ENCODE peak calls at places on chromosomes 6 and 20, in ten cellular contexts. One of them, this sample, is unnamed.

GRCh38 chr6:152748843-152749242 is 1.8 kb upstream of the VIP start:
- DNase-seq in activated CD4-positive, alpha-beta T cell treated with anti-CD3 and anti-CD28 coated beads, Interleukin-2, amount 10 ng/mL, durations not matched to agents 7 days and 5 days: no peak
- DNase-seq in heart right ventricle: no peak
- DNase-seq in cerebellar cortex: peak; percentile 69
- DNase-seq in GM03348: peak; percentile 22
- DNase-seq in activated T-helper 1 cell treated with anti-CD3 and anti-CD28 coated beads, Interleukin-12 subunit alpha, Interleukin-12 subunit beta, Interleukin-2, Interleukin-4 antibody, amounts not matched to agents 30 ng/mL and 10 ng/mL and 1 ng/mL, durations not matched to agents 14 hours and 24 hours and 36 hours: no peak
- DNase-seq in stimulated activated CD8-positive, alpha-beta memory T cell treated with anti-CD3 and anti-CD28 coated beads, Interleukin-7, amount 100 ng/mL, for 24 hours: no peak
- DNase-seq in ecto neural progenitor cell: no peak
- DNase-seq in left cardiac atrium: no peak
- DNase-seq in EL: no peak
- DNase-seq in this sample: no peak

GRCh38 chr6:169172435-169172834 is 81.2 kb downstream of the THBS2 start:
- DNase-seq in activated CD4-positive, alpha-beta T cell treated with anti-CD3 and anti-CD28 coated beads, Interleukin-2, amount 10 ng/mL, durations not matched to agents 7 days and 5 days: no peak
- DNase-seq in heart right ventricle: no peak
- DNase-seq in cerebellar cortex: no peak
- DNase-seq in GM03348: peak; percentile 75
- DNase-seq in activated T-helper 1 cell treated with anti-CD3 and anti-CD28 coated beads, Interleukin-12 subunit alpha, Interleukin-12 subunit beta, Interleukin-2, Interleukin-4 antibody, amounts not matched to agents 30 ng/mL and 10 ng/mL and 1 ng/mL, durations not matched to agents 14 hours and 24 hours and 36 hours: no peak
- DNase-seq in stimulated activated CD8-positive, alpha-beta memory T cell treated with anti-CD3 and anti-CD28 coated beads, Interleukin-7, amount 100 ng/mL, for 24 hours: no peak
- DNase-seq in ecto neural progenitor cell: peak; percentile 23
- DNase-seq in left cardiac atrium: peak; percentile 89
- DNase-seq in EL: peak; percentile 98
- DNase-seq in this sample: peak; percentile 95

GRCh38 chr6:136791296-136792065 is 796 bp downstream of the MAP3K5 start:
- DNase-seq in activated CD4-positive, alpha-beta T cell treated with anti-CD3 and anti-CD28 coated beads, Interleukin-2, amount 10 ng/mL, durations not matched to agents 7 days and 5 days: peak; percentile 63
- DNase-seq in heart right ventricle: peak; percentile 57
- DNase-seq in cerebellar cortex: peak; percentile 74
- DNase-seq in GM03348: peak; percentile 22
- DNase-seq in activated T-helper 1 cell treated with anti-CD3 and anti-CD28 coated beads, Interleukin-12 subunit alpha, Interleukin-12 subunit beta, Interleukin-2, Interleukin-4 antibody, amounts not matched to agents 30 ng/mL and 10 ng/mL and 1 ng/mL, durations not matched to agents 14 hours and 24 hours and 36 hours: peak; percentile 51
- DNase-seq in stimulated activated CD8-positive, alpha-beta memory T cell treated with anti-CD3 and anti-CD28 coated beads, Interleukin-7, amount 100 ng/mL, for 24 hours: no peak
- DNase-seq in ecto neural progenitor cell: peak; percentile 52
- DNase-seq in left cardiac atrium: peak; percentile 66
- DNase-seq in EL: peak; percentile 61
- DNase-seq in this sample: peak; percentile 88

GRCh38 chr6:27139753-27140522 is 107.6 kb upstream of the PRSS16 start:
- DNase-seq in activated CD4-positive, alpha-beta T cell treated with anti-CD3 and anti-CD28 coated beads, Interleukin-2, amount 10 ng/mL, durations not matched to agents 7 days and 5 days: peak; percentile 36
- DNase-seq in heart right ventricle: no peak
- DNase-seq in cerebellar cortex: peak; percentile 54
- DNase-seq in GM03348: no peak
- DNase-seq in activated T-helper 1 cell treated with anti-CD3 and anti-CD28 coated beads, Interleukin-12 subunit alpha, Interleukin-12 subunit beta, Interleukin-2, Interleukin-4 antibody, amounts not matched to agents 30 ng/mL and 10 ng/mL and 1 ng/mL, durations not matched to agents 14 hours and 24 hours and 36 hours: no peak
- DNase-seq in stimulated activated CD8-positive, alpha-beta memory T cell treated with anti-CD3 and anti-CD28 coated beads, Interleukin-7, amount 100 ng/mL, for 24 hours: no peak
- DNase-seq in ecto neural progenitor cell: peak; percentile 50
- DNase-seq in left cardiac atrium: no peak
- DNase-seq in EL: peak; percentile 53
- DNase-seq in this sample: no peak

GRCh38 chr6:90044833-90045337 is 150.6 kb downstream of the GJA10 start:
- DNase-seq in activated CD4-positive, alpha-beta T cell treated with anti-CD3 and anti-CD28 coated beads, Interleukin-2, amount 10 ng/mL, durations not matched to agents 7 days and 5 days: no peak
- DNase-seq in heart right ventricle: no peak
- DNase-seq in cerebellar cortex: no peak
- DNase-seq in GM03348: peak; percentile 23
- DNase-seq in activated T-helper 1 cell treated with anti-CD3 and anti-CD28 coated beads, Interleukin-12 subunit alpha, Interleukin-12 subunit beta, Interleukin-2, Interleukin-4 antibody, amounts not matched to agents 30 ng/mL and 10 ng/mL and 1 ng/mL, durations not matched to agents 14 hours and 24 hours and 36 hours: no peak
- DNase-seq in stimulated activated CD8-positive, alpha-beta memory T cell treated with anti-CD3 and anti-CD28 coated beads, Interleukin-7, amount 100 ng/mL, for 24 hours: no peak
- DNase-seq in ecto neural progenitor cell: no peak
- DNase-seq in left cardiac atrium: no peak
- DNase-seq in EL: peak; percentile 62
- DNase-seq in this sample: no peak

GRCh38 chr20:35207950-35208611 is 18.4 kb upstream of the MMP24 start:
- DNase-seq in activated CD4-positive, alpha-beta T cell treated with anti-CD3 and anti-CD28 coated beads, Interleukin-2, amount 10 ng/mL, durations not matched to agents 7 days and 5 days: peak; percentile 90
- DNase-seq in heart right ventricle: peak; percentile 66
- DNase-seq in cerebellar cortex: peak; percentile 96
- DNase-seq in GM03348: peak; percentile 82
- DNase-seq in activated T-helper 1 cell treated with anti-CD3 and anti-CD28 coated beads, Interleukin-12 subunit alpha, Interleukin-12 subunit beta, Interleukin-2, Interleukin-4 antibody, amounts not matched to agents 30 ng/mL and 10 ng/mL and 1 ng/mL, durations not matched to agents 14 hours and 24 hours and 36 hours: peak; percentile 58
- DNase-seq in stimulated activated CD8-positive, alpha-beta memory T cell treated with anti-CD3 and anti-CD28 coated beads, Interleukin-7, amount 100 ng/mL, for 24 hours: peak; percentile 46
- DNase-seq in ecto neural progenitor cell: peak; percentile 77
- DNase-seq in left cardiac atrium: peak; percentile 86
- DNase-seq in EL: peak; percentile 80
- DNase-seq in this sample: peak; percentile 80

GRCh38 chr6:12605888-12606345 is 110.7 kb upstream of the PHACTR1 start:
- DNase-seq in activated CD4-positive, alpha-beta T cell treated with anti-CD3 and anti-CD28 coated beads, Interleukin-2, amount 10 ng/mL, durations not matched to agents 7 days and 5 days: peak; percentile 61
- DNase-seq in heart right ventricle: no peak
- DNase-seq in cerebellar cortex: peak; percentile 61
- DNase-seq in GM03348: peak; percentile 40
- DNase-seq in activated T-helper 1 cell treated with anti-CD3 and anti-CD28 coated beads, Interleukin-12 subunit alpha, Interleukin-12 subunit beta, Interleukin-2, Interleukin-4 antibody, amounts not matched to agents 30 ng/mL and 10 ng/mL and 1 ng/mL, durations not matched to agents 14 hours and 24 hours and 36 hours: peak; percentile 20
- DNase-seq in stimulated activated CD8-positive, alpha-beta memory T cell treated with anti-CD3 and anti-CD28 coated beads, Interleukin-7, amount 100 ng/mL, for 24 hours: no peak
- DNase-seq in ecto neural progenitor cell: peak; percentile 56
- DNase-seq in left cardiac atrium: peak; percentile 35
- DNase-seq in EL: peak; percentile 77
- DNase-seq in this sample: no peak

GRCh38 chr6:28807682-28808280 is 116.0 kb downstream of the TRIM27 start:
- DNase-seq in activated CD4-positive, alpha-beta T cell treated with anti-CD3 and anti-CD28 coated beads, Interleukin-2, amount 10 ng/mL, durations not matched to agents 7 days and 5 days: no peak
- DNase-seq in heart right ventricle: no peak
- DNase-seq in cerebellar cortex: peak; percentile 76
- DNase-seq in GM03348: peak; percentile 33
- DNase-seq in activated T-helper 1 cell treated with anti-CD3 and anti-CD28 coated beads, Interleukin-12 subunit alpha, Interleukin-12 subunit beta, Interleukin-2, Interleukin-4 antibody, amounts not matched to agents 30 ng/mL and 10 ng/mL and 1 ng/mL, durations not matched to agents 14 hours and 24 hours and 36 hours: no peak
- DNase-seq in stimulated activated CD8-positive, alpha-beta memory T cell treated with anti-CD3 and anti-CD28 coated beads, Interleukin-7, amount 100 ng/mL, for 24 hours: peak; percentile 17
- DNase-seq in ecto neural progenitor cell: peak; percentile 78
- DNase-seq in left cardiac atrium: no peak
- DNase-seq in EL: peak; percentile 80
- DNase-seq in this sample: no peak

GRCh38 chr6:139708342-139709199 is 334.1 kb upstream of the CITED2 start:
- DNase-seq in activated CD4-positive, alpha-beta T cell treated with anti-CD3 and anti-CD28 coated beads, Interleukin-2, amount 10 ng/mL, durations not matched to agents 7 days and 5 days: no peak
- DNase-seq in heart right ventricle: no peak
- DNase-seq in cerebellar cortex: peak; percentile 8
- DNase-seq in GM03348: peak; percentile 78
- DNase-seq in activated T-helper 1 cell treated with anti-CD3 and anti-CD28 coated beads, Interleukin-12 subunit alpha, Interleukin-12 subunit beta, Interleukin-2, Interleukin-4 antibody, amounts not matched to agents 30 ng/mL and 10 ng/mL and 1 ng/mL, durations not matched to agents 14 hours and 24 hours and 36 hours: no peak
- DNase-seq in stimulated activated CD8-positive, alpha-beta memory T cell treated with anti-CD3 and anti-CD28 coated beads, Interleukin-7, amount 100 ng/mL, for 24 hours: no peak
- DNase-seq in ecto neural progenitor cell: no peak
- DNase-seq in left cardiac atrium: no peak
- DNase-seq in EL: peak; percentile 96
- DNase-seq in this sample: no peak

GRCh38 chr6:15501806-15502450 is 160.9 kb downstream of the DTNBP1 start:
- DNase-seq in activated CD4-positive, alpha-beta T cell treated with anti-CD3 and anti-CD28 coated beads, Interleukin-2, amount 10 ng/mL, durations not matched to agents 7 days and 5 days: no peak
- DNase-seq in heart right ventricle: peak; percentile 56
- DNase-seq in cerebellar cortex: peak; percentile 78
- DNase-seq in GM03348: peak; percentile 35
- DNase-seq in activated T-helper 1 cell treated with anti-CD3 and anti-CD28 coated beads, Interleukin-12 subunit alpha, Interleukin-12 subunit beta, Interleukin-2, Interleukin-4 antibody, amounts not matched to agents 30 ng/mL and 10 ng/mL and 1 ng/mL, durations not matched to agents 14 hours and 24 hours and 36 hours: no peak
- DNase-seq in stimulated activated CD8-positive, alpha-beta memory T cell treated with anti-CD3 and anti-CD28 coated beads, Interleukin-7, amount 100 ng/mL, for 24 hours: no peak
- DNase-seq in ecto neural progenitor cell: no peak
- DNase-seq in left cardiac atrium: peak; percentile 67
- DNase-seq in EL: peak; percentile 43
- DNase-seq in this sample: peak; percentile 72

GRCh38 chr6:146859795-146860495 is 261.2 kb downstream of the ADGB start:
- DNase-seq in activated CD4-positive, alpha-beta T cell treated with anti-CD3 and anti-CD28 coated beads, Interleukin-2, amount 10 ng/mL, durations not matched to agents 7 days and 5 days: no peak
- DNase-seq in heart right ventricle: no peak
- DNase-seq in cerebellar cortex: peak; percentile 17
- DNase-seq in GM03348: no peak
- DNase-seq in activated T-helper 1 cell treated with anti-CD3 and anti-CD28 coated beads, Interleukin-12 subunit alpha, Interleukin-12 subunit beta, Interleukin-2, Interleukin-4 antibody, amounts not matched to agents 30 ng/mL and 10 ng/mL and 1 ng/mL, durations not matched to agents 14 hours and 24 hours and 36 hours: no peak
- DNase-seq in stimulated activated CD8-positive, alpha-beta memory T cell treated with anti-CD3 and anti-CD28 coated beads, Interleukin-7, amount 100 ng/mL, for 24 hours: no peak
- DNase-seq in ecto neural progenitor cell: no peak
- DNase-seq in left cardiac atrium: no peak
- DNase-seq in EL: no peak
- DNase-seq in this sample: no peak

GRCh38 chr20:41142914-41143313 is 5.6 kb downstream of the PLCG1 start:
- DNase-seq in activated CD4-positive, alpha-beta T cell treated with anti-CD3 and anti-CD28 coated beads, Interleukin-2, amount 10 ng/mL, durations not matched to agents 7 days and 5 days: peak; percentile 71
- DNase-seq in heart right ventricle: no peak
- DNase-seq in cerebellar cortex: no peak
- DNase-seq in GM03348: no peak
- DNase-seq in activated T-helper 1 cell treated with anti-CD3 and anti-CD28 coated beads, Interleukin-12 subunit alpha, Interleukin-12 subunit beta, Interleukin-2, Interleukin-4 antibody, amounts not matched to agents 30 ng/mL and 10 ng/mL and 1 ng/mL, durations not matched to agents 14 hours and 24 hours and 36 hours: peak; percentile 43
- DNase-seq in stimulated activated CD8-positive, alpha-beta memory T cell treated with anti-CD3 and anti-CD28 coated beads, Interleukin-7, amount 100 ng/mL, for 24 hours: no peak
- DNase-seq in ecto neural progenitor cell: no peak
- DNase-seq in left cardiac atrium: no peak
- DNase-seq in EL: no peak
- DNase-seq in this sample: peak; percentile 48

GRCh38 chr6:128438311-128438916 is 82.0 kb downstream of the PTPRK start:
- DNase-seq in activated CD4-positive, alpha-beta T cell treated with anti-CD3 and anti-CD28 coated beads, Interleukin-2, amount 10 ng/mL, durations not matched to agents 7 days and 5 days: no peak
- DNase-seq in heart right ventricle: peak; percentile 23
- DNase-seq in cerebellar cortex: no peak
- DNase-seq in GM03348: no peak
- DNase-seq in activated T-helper 1 cell treated with anti-CD3 and anti-CD28 coated beads, Interleukin-12 subunit alpha, Interleukin-12 subunit beta, Interleukin-2, Interleukin-4 antibody, amounts not matched to agents 30 ng/mL and 10 ng/mL and 1 ng/mL, durations not matched to agents 14 hours and 24 hours and 36 hours: no peak
- DNase-seq in stimulated activated CD8-positive, alpha-beta memory T cell treated with anti-CD3 and anti-CD28 coated beads, Interleukin-7, amount 100 ng/mL, for 24 hours: no peak
- DNase-seq in ecto neural progenitor cell: no peak
- DNase-seq in left cardiac atrium: peak; percentile 28
- DNase-seq in EL: no peak
- DNase-seq in this sample: no peak

GRCh38 chr6:159915397-159915796 is 24.6 kb downstream of the MAS1 start:
- DNase-seq in activated CD4-positive, alpha-beta T cell treated with anti-CD3 and anti-CD28 coated beads, Interleukin-2, amount 10 ng/mL, durations not matched to agents 7 days and 5 days: no peak
- DNase-seq in heart right ventricle: no peak
- DNase-seq in cerebellar cortex: no peak
- DNase-seq in GM03348: no peak
- DNase-seq in activated T-helper 1 cell treated with anti-CD3 and anti-CD28 coated beads, Interleukin-12 subunit alpha, Interleukin-12 subunit beta, Interleukin-2, Interleukin-4 antibody, amounts not matched to agents 30 ng/mL and 10 ng/mL and 1 ng/mL, durations not matched to agents 14 hours and 24 hours and 36 hours: no peak
- DNase-seq in stimulated activated CD8-positive, alpha-beta memory T cell treated with anti-CD3 and anti-CD28 coated beads, Interleukin-7, amount 100 ng/mL, for 24 hours: no peak
- DNase-seq in ecto neural progenitor cell: no peak
- DNase-seq in left cardiac atrium: no peak
- DNase-seq in EL: no peak
- DNase-seq in this sample: no peak

GRCh38 chr6:3230275-3231212 is 3.1 kb upstream of the TUBB2B start:
- DNase-seq in activated CD4-positive, alpha-beta T cell treated with anti-CD3 and anti-CD28 coated beads, Interleukin-2, amount 10 ng/mL, durations not matched to agents 7 days and 5 days: no peak
- DNase-seq in heart right ventricle: no peak
- DNase-seq in cerebellar cortex: peak; percentile 89
- DNase-seq in GM03348: no peak
- DNase-seq in activated T-helper 1 cell treated with anti-CD3 and anti-CD28 coated beads, Interleukin-12 subunit alpha, Interleukin-12 subunit beta, Interleukin-2, Interleukin-4 antibody, amounts not matched to agents 30 ng/mL and 10 ng/mL and 1 ng/mL, durations not matched to agents 14 hours and 24 hours and 36 hours: no peak
- DNase-seq in stimulated activated CD8-positive, alpha-beta memory T cell treated with anti-CD3 and anti-CD28 coated beads, Interleukin-7, amount 100 ng/mL, for 24 hours: no peak
- DNase-seq in ecto neural progenitor cell: peak; percentile 79
- DNase-seq in left cardiac atrium: no peak
- DNase-seq in EL: peak; percentile 46
- DNase-seq in this sample: no peak

GRCh38 chr6:108587258-108588059 is 26.7 kb downstream of the FOXO3 start:
- DNase-seq in activated CD4-positive, alpha-beta T cell treated with anti-CD3 and anti-CD28 coated beads, Interleukin-2, amount 10 ng/mL, durations not matched to agents 7 days and 5 days: no peak
- DNase-seq in heart right ventricle: no peak
- DNase-seq in cerebellar cortex: no peak
- DNase-seq in GM03348: peak; percentile 65
- DNase-seq in activated T-helper 1 cell treated with anti-CD3 and anti-CD28 coated beads, Interleukin-12 subunit alpha, Interleukin-12 subunit beta, Interleukin-2, Interleukin-4 antibody, amounts not matched to agents 30 ng/mL and 10 ng/mL and 1 ng/mL, durations not matched to agents 14 hours and 24 hours and 36 hours: no peak
- DNase-seq in stimulated activated CD8-positive, alpha-beta memory T cell treated with anti-CD3 and anti-CD28 coated beads, Interleukin-7, amount 100 ng/mL, for 24 hours: no peak
- DNase-seq in ecto neural progenitor cell: no peak
- DNase-seq in left cardiac atrium: no peak
- DNase-seq in EL: peak; percentile 89
- DNase-seq in this sample: no peak

GRCh38 chr20:55160022-55160421 is 684.6 kb downstream of the DOK5 start:
- DNase-seq in activated CD4-positive, alpha-beta T cell treated with anti-CD3 and anti-CD28 coated beads, Interleukin-2, amount 10 ng/mL, durations not matched to agents 7 days and 5 days: no peak
- DNase-seq in heart right ventricle: no peak
- DNase-seq in cerebellar cortex: no peak
- DNase-seq in GM03348: no peak
- DNase-seq in activated T-helper 1 cell treated with anti-CD3 and anti-CD28 coated beads, Interleukin-12 subunit alpha, Interleukin-12 subunit beta, Interleukin-2, Interleukin-4 antibody, amounts not matched to agents 30 ng/mL and 10 ng/mL and 1 ng/mL, durations not matched to agents 14 hours and 24 hours and 36 hours: no peak
- DNase-seq in stimulated activated CD8-positive, alpha-beta memory T cell treated with anti-CD3 and anti-CD28 coated beads, Interleukin-7, amount 100 ng/mL, for 24 hours: no peak
- DNase-seq in ecto neural progenitor cell: no peak
- DNase-seq in left cardiac atrium: no peak
- DNase-seq in EL: no peak
- DNase-seq in this sample: no peak

GRCh38 chr20:48155231-48155630 is 369.9 kb upstream of the SULF2 start:
- DNase-seq in activated CD4-positive, alpha-beta T cell treated with anti-CD3 and anti-CD28 coated beads, Interleukin-2, amount 10 ng/mL, durations not matched to agents 7 days and 5 days: no peak
- DNase-seq in heart right ventricle: no peak
- DNase-seq in cerebellar cortex: no peak
- DNase-seq in GM03348: no peak
- DNase-seq in activated T-helper 1 cell treated with anti-CD3 and anti-CD28 coated beads, Interleukin-12 subunit alpha, Interleukin-12 subunit beta, Interleukin-2, Interleukin-4 antibody, amounts not matched to agents 30 ng/mL and 10 ng/mL and 1 ng/mL, durations not matched to agents 14 hours and 24 hours and 36 hours: no peak
- DNase-seq in stimulated activated CD8-positive, alpha-beta memory T cell treated with anti-CD3 and anti-CD28 coated beads, Interleukin-7, amount 100 ng/mL, for 24 hours: no peak
- DNase-seq in ecto neural progenitor cell: no peak
- DNase-seq in left cardiac atrium: no peak
- DNase-seq in EL: no peak
- DNase-seq in this sample: peak; percentile 34

GRCh38 chr6:30007132-30007764 is 53.8 kb upstream of the POLR1H start:
- DNase-seq in activated CD4-positive, alpha-beta T cell treated with anti-CD3 and anti-CD28 coated beads, Interleukin-2, amount 10 ng/mL, durations not matched to agents 7 days and 5 days: no peak
- DNase-seq in heart right ventricle: peak; percentile 27
- DNase-seq in cerebellar cortex: no peak
- DNase-seq in GM03348: peak; percentile 21
- DNase-seq in activated T-helper 1 cell treated with anti-CD3 and anti-CD28 coated beads, Interleukin-12 subunit alpha, Interleukin-12 subunit beta, Interleukin-2, Interleukin-4 antibody, amounts not matched to agents 30 ng/mL and 10 ng/mL and 1 ng/mL, durations not matched to agents 14 hours and 24 hours and 36 hours: no peak
- DNase-seq in stimulated activated CD8-positive, alpha-beta memory T cell treated with anti-CD3 and anti-CD28 coated beads, Interleukin-7, amount 100 ng/mL, for 24 hours: no peak
- DNase-seq in ecto neural progenitor cell: peak; percentile 65
- DNase-seq in left cardiac atrium: peak; percentile 46
- DNase-seq in EL: no peak
- DNase-seq in this sample: no peak

GRCh38 chr6:1586861-1587450 is 22.8 kb upstream of the FOXC1 start:
- DNase-seq in activated CD4-positive, alpha-beta T cell treated with anti-CD3 and anti-CD28 coated beads, Interleukin-2, amount 10 ng/mL, durations not matched to agents 7 days and 5 days: no peak
- DNase-seq in heart right ventricle: no peak
- DNase-seq in cerebellar cortex: no peak
- DNase-seq in GM03348: no peak
- DNase-seq in activated T-helper 1 cell treated with anti-CD3 and anti-CD28 coated beads, Interleukin-12 subunit alpha, Interleukin-12 subunit beta, Interleukin-2, Interleukin-4 antibody, amounts not matched to agents 30 ng/mL and 10 ng/mL and 1 ng/mL, durations not matched to agents 14 hours and 24 hours and 36 hours: no peak
- DNase-seq in stimulated activated CD8-positive, alpha-beta memory T cell treated with anti-CD3 and anti-CD28 coated beads, Interleukin-7, amount 100 ng/mL, for 24 hours: no peak
- DNase-seq in ecto neural progenitor cell: no peak
- DNase-seq in left cardiac atrium: no peak
- DNase-seq in EL: no peak
- DNase-seq in this sample: no peak

GRCh38 chr6:17156112-17156921 is 54.5 kb downstream of the STMND1 start:
- DNase-seq in activated CD4-positive, alpha-beta T cell treated with anti-CD3 and anti-CD28 coated beads, Interleukin-2, amount 10 ng/mL, durations not matched to agents 7 days and 5 days: peak; percentile 73
- DNase-seq in heart right ventricle: no peak
- DNase-seq in cerebellar cortex: peak; percentile 92
- DNase-seq in GM03348: peak; percentile 76
- DNase-seq in activated T-helper 1 cell treated with anti-CD3 and anti-CD28 coated beads, Interleukin-12 subunit alpha, Interleukin-12 subunit beta, Interleukin-2, Interleukin-4 antibody, amounts not matched to agents 30 ng/mL and 10 ng/mL and 1 ng/mL, durations not matched to agents 14 hours and 24 hours and 36 hours: peak; percentile 17
- DNase-seq in stimulated activated CD8-positive, alpha-beta memory T cell treated with anti-CD3 and anti-CD28 coated beads, Interleukin-7, amount 100 ng/mL, for 24 hours: peak; percentile 22
- DNase-seq in ecto neural progenitor cell: peak; percentile 56
- DNase-seq in left cardiac atrium: peak; percentile 54
- DNase-seq in EL: peak; percentile 83
- DNase-seq in this sample: peak; percentile 81

GRCh38 chr6:122872311-122872710 is 83.3 kb downstream of the SMPDL3A start:
- DNase-seq in activated CD4-positive, alpha-beta T cell treated with anti-CD3 and anti-CD28 coated beads, Interleukin-2, amount 10 ng/mL, durations not matched to agents 7 days and 5 days: no peak
- DNase-seq in heart right ventricle: no peak
- DNase-seq in cerebellar cortex: no peak
- DNase-seq in GM03348: no peak
- DNase-seq in activated T-helper 1 cell treated with anti-CD3 and anti-CD28 coated beads, Interleukin-12 subunit alpha, Interleukin-12 subunit beta, Interleukin-2, Interleukin-4 antibody, amounts not matched to agents 30 ng/mL and 10 ng/mL and 1 ng/mL, durations not matched to agents 14 hours and 24 hours and 36 hours: no peak
- DNase-seq in stimulated activated CD8-positive, alpha-beta memory T cell treated with anti-CD3 and anti-CD28 coated beads, Interleukin-7, amount 100 ng/mL, for 24 hours: no peak
- DNase-seq in ecto neural progenitor cell: no peak
- DNase-seq in left cardiac atrium: no peak
- DNase-seq in EL: no peak
- DNase-seq in this sample: no peak